ENCODE peak calls at places on chromosomes 4 and X, in four cellular contexts. V is GDM1, N is right atrium auricular region, K is astrocyte of the spinal cord. L is an unnamed sample.

GRCh38 chr4:127055349-127055748 is 577.4 kb upstream of the INTU start:
- DNase-seq in V (no peak), N (no peak), K (peak; percentile 91), L (no peak)

GRCh38 chrX:110204986-110205385 is 112.9 kb downstream of the AMMECR1 start:
- DNase-seq in V (no peak), N (no peak), K (peak; percentile 84), L (no peak)

GRCh38 chrX:32448320-32448719 is 763.0 kb downstream of the DMD start:
- DNase-seq in V (peak; percentile 42), N (no peak), K (no peak), L (no peak)

GRCh38 chr4:12926189-12927066 is 557.7 kb downstream of the RAB28 start:
- DNase-seq in V (no peak), N (no peak), K (no peak), L (no peak)

GRCh38 chr4:6641971-6642320 is 1.5 kb downstream of the MRFAP1 start:
- DNase-seq in V (no peak), N (no peak), K (no peak), L (no peak)

GRCh38 chrX:118839334-118839958 is 15.8 kb downstream of the ZCCHC12 start:
- DNase-seq in V (peak; percentile 6), N (peak; percentile 78), K (peak; percentile 31), L (no peak)

GRCh38 chr4:38752393-38752961 is 30.3 kb downstream of the TLR10 start:
- DNase-seq in V (no peak), N (no peak), K (peak; percentile 78), L (no peak)

GRCh38 chr4:56760194-56760593 is 61.3 kb downstream of the SPINK2 start:
- DNase-seq in V (no peak), N (no peak), K (no peak), L (no peak)

GRCh38 chr4:101871962-101872676 is 81.6 kb downstream of the BANK1 start:
- DNase-seq in V (no peak), N (no peak), K (no peak), L (no peak)

GRCh38 chr4:173990126-173990878 is 293.2 kb downstream of the FBXO8 start:
- DNase-seq in V (no peak), N (no peak), K (peak; percentile 44), L (no peak)

GRCh38 chrX:9790866-9791265 is 4.6 kb downstream of the SHROOM2 start:
- DNase-seq in V (no peak), N (no peak), K (no peak), L (no peak)

GRCh38 chr4:86493460-86493859 is 100.7 kb upstream of the PTPN13 start:
- DNase-seq in V (peak; percentile 47), N (no peak), K (no peak), L (no peak)

GRCh38 chrX:27680726-27681125 is 90.6 kb downstream of the DCAF8L2 start:
- DNase-seq in V (no peak), N (no peak), K (peak; percentile 55), L (no peak)

GRCh38 chr4:109803924-109804571 is 2.2 kb upstream of the CFI start:
- DNase-seq in V (no peak), N (no peak), K (peak; percentile 62), L (no peak)

GRCh38 chrX:76821276-76821675 is 393.8 kb downstream of the MAGEE1 start:
- DNase-seq in V (no peak), N (no peak), K (no peak), L (no peak)

GRCh38 chrX:118286066-118286758 is 59.7 kb upstream of the WDR44 start:
- DNase-seq in V (no peak), N (no peak), K (no peak), L (no peak)

GRCh38 chrX:77346859-77347258 is 100.3 kb upstream of the FGF16 start:
- DNase-seq in V (no peak), N (no peak), K (no peak), L (no peak)

GRCh38 chr4:37562592-37562991 is 123.6 kb downstream of the RELL1 start:
- DNase-seq in V (no peak), N (no peak), K (peak; percentile 7), L (no peak)

GRCh38 chr4:117700111-117700892 is 334.0 kb upstream of the NDST3 start:
- DNase-seq in V (no peak), N (no peak), K (no peak), L (no peak)

GRCh38 chr4:127601029-127601428 is 31.7 kb upstream of the INTU start:
- DNase-seq in V (no peak), N (no peak), K (peak; percentile 25), L (no peak)

GRCh38 chrX:97039363-97040029 is 155.8 kb downstream of the RPA4 start:
- DNase-seq in V (no peak), N (no peak), K (peak; percentile 60), L (no peak)

GRCh38 chrX:21972721-21973120 is 32.2 kb downstream of the SMS start:
- DNase-seq in V (no peak), N (no peak), K (peak; percentile 84), L (no peak)

GRCh38 chr4:55321707-55322264 is 24.3 kb upstream of the SRD5A3 start:
- DNase-seq in V (peak; percentile 61), N (peak; percentile 88), K (peak; percentile 84), L (no peak)